ENCODE peak calls at places on chromosomes 16 and 17, in six cellular contexts. L is adrenal gland, N is neuronal stem cell, O is caudate nucleus, Y is dorsolateral prefrontal cortex, E is IMR-90. F is an unnamed sample.

GRCh38 chr17:17928422-17929386 is 43.5 kb downstream of the TOM1L2 start:
- DNase-seq in Y (peak), N (no peak), E (no peak), L (no peak), O (peak), F (peak)

GRCh38 chr17:66858182-66859083 is 23.5 kb downstream of the CACNG5 start:
- DNase-seq in Y (no peak), N (no peak), O (no peak), E (no peak), L (no peak), F (no peak)

GRCh38 chr16:1527836-1528811 is 5.3 kb upstream of the TMEM204 start:
- DNase-seq in N (no peak), O (no peak), E (no peak), L (peak), Y (no peak), F (no peak)

GRCh38 chr17:520447-521167 is 168.0 kb upstream of the RPH3AL start:
- DNase-seq in O (no peak), E (peak), L (no peak), Y (no peak), N (no peak), F (no peak)

GRCh38 chr17:32310927-32311568 is 30.9 kb downstream of the C17orf75 start:
- DNase-seq in L (no peak), N (no peak), E (no peak), O (no peak), Y (no peak), F (no peak)

GRCh38 chr16:16183562-16183961 is 39.7 kb downstream of the ABCC6 start:
- DNase-seq in N (no peak), O (no peak), E (no peak), Y (no peak), L (no peak), F (no peak)

GRCh38 chr17:28661635-28662526 is at the start of the genes SDF2 and SUPT6H:
- DNase-seq in O (peak), E (peak), L (peak), N (peak), Y (peak), F (peak)

GRCh38 chr16:4909825-4910224 is 27.1 kb downstream of the PPL start:
- DNase-seq in Y (no peak), N (no peak), O (no peak), L (no peak), E (no peak), F (no peak)

GRCh38 chr17:17176341-17176740 is 29.8 kb downstream of the PLD6 start:
- DNase-seq in E (no peak), O (no peak), N (no peak), Y (no peak), L (no peak), F (no peak)

GRCh38 chr16:30539000-30539964 is 4.6 kb upstream of the ZNF747 start:
- DNase-seq in L (no peak), E (no peak), N (no peak), O (no peak), Y (no peak), F (no peak)

GRCh38 chr16:17228048-17228707 is 242.6 kb downstream of the XYLT1 start:
- DNase-seq in O (no peak), Y (no peak), N (no peak), E (no peak), L (no peak), F (no peak)

GRCh38 chr16:51816929-51817328 is 665.9 kb upstream of the SALL1 start:
- DNase-seq in Y (no peak), L (peak), E (peak), O (no peak), N (no peak), F (no peak)

GRCh38 chr17:74779948-74780400 is 3.8 kb upstream of the NAT9 start:
- DNase-seq in L (peak), N (no peak), Y (no peak), E (no peak), O (no peak), F (peak)

GRCh38 chr17:28335959-28336871 is 654 bp downstream of the TNFAIP1 start:
- DNase-seq in L (peak), Y (peak), N (peak), E (peak), O (peak), F (no peak)

GRCh38 chr17:44918006-44918405 is 2.7 kb upstream of the GFAP start:
- DNase-seq in Y (peak), O (no peak), N (no peak), E (no peak), L (no peak), F (no peak)

GRCh38 chr16:81544261-81544660 is 99.7 kb downstream of the CMIP start:
- DNase-seq in E (no peak), L (no peak), O (no peak), N (no peak), Y (no peak), F (no peak)

GRCh38 chr17:74738051-74738996 is 1.3 kb downstream of the RAB37 start:
- DNase-seq in Y (no peak), L (no peak), O (no peak), E (no peak), N (no peak), F (no peak)

DNA sequence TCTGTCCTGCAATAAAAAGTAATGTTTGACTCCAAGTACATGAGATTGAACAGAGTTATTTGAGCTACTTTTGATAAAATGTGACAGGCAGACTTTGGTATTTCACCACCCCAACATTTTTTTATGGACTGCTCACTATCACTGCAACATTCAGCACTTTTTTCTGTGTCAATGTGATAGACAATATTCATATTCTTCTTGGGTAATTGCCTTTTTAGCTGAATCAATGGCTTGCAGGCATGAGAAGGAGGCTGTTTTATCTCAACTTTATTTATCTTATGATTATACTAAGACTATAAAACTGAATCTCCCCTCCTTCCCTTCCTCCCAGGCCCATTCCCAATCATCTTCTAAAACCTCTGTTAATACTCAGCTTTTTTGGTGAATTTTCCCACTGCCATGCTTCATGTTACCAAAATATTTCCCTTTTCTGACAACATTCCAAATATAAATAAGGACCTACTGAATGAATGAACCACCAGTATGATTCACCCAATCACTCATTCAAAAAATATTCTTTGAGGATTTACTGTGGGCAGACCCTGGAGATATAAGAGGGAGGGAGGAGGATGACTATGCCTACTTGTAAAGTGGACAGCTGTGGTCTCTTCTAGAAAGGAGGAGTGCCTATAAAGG is 67.6 kb downstream of the CDH13 start:
- DNase-seq in E (peak), N (no peak), O (no peak), Y (no peak), L (no peak), F (no peak)
- H3K27ac ChIP-seq in E (no peak), N (no peak), O (no peak), Y (no peak), L (no peak), F (no peak)

GRCh38 chr17:41538565-41538991 is 10.5 kb upstream of the KRT19 start:
- DNase-seq in Y (no peak), N (no peak), E (peak), L (no peak), O (no peak), F (no peak)
- H3K27ac ChIP-seq in Y (no peak), N (no peak), E (peak), L (no peak), O (no peak), F (no peak)

GRCh38 chr17:58324409-58325288 is 3.9 kb downstream of the TSPOAP1 start:
- DNase-seq in O (no peak), Y (peak), L (peak), N (no peak), E (peak), F (no peak)

GRCh38 chr17:58322581-58323419 is 5.8 kb downstream of the TSPOAP1 start:
- DNase-seq in O (no peak), N (no peak), E (no peak), Y (peak), L (no peak), F (no peak)

GRCh38 chr17:58325289-58325726 is 3.3 kb downstream of the TSPOAP1 start:
- DNase-seq in Y (no peak), N (no peak), O (peak), L (peak), E (no peak), F (no peak)

GRCh38 chr17:58321571-58322525 is 6.7 kb downstream of the TSPOAP1 start:
- DNase-seq in Y (peak), E (no peak), N (no peak), L (no peak), O (no peak), F (no peak)

GRCh38 chr17:58323420-58324408 is 4.9 kb downstream of the TSPOAP1 start:
- DNase-seq in L (no peak), N (no peak), O (no peak), Y (peak), E (no peak), F (no peak)
- H3K27ac ChIP-seq in L (no peak), N (no peak), O (peak), Y (peak), E (no peak), F (no peak)

GRCh38 chr17:7837375-7838290 is 3.6 kb downstream of the KDM6B start:
- DNase-seq in N (no peak), E (no peak), O (no peak), L (no peak), Y (no peak), F (no peak)
- H3K27ac ChIP-seq in N (peak), E (peak), O (peak), L (peak), Y (peak), F (no peak)

DNA sequence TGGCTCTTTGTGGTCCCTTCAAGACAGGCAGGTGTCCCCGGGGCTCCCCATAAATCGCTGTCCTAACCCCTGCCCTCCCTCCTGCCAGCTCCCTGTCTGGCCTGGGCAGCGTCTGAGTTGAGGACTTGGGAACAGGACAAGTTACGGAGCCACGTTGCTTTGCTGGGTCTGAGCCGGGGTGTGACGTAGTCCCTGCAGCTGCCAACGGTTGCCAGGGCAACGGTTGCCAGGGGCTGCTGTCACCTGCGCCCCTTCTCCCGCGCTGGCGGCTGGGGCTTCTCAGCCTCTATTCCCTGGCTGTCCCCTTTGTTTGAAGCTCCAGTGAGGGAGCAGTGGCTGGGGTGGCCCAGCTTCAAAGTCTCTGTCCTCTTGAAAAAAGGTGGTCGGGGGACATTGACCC is 10.7 kb downstream of the ADGRG1 start:
- DNase-seq in E (no peak), O (peak), N (peak), L (no peak), Y (peak), F (peak)
- H3K27ac ChIP-seq in E (no peak), O (peak), N (peak), L (no peak), Y (peak), F (peak)

GRCh38 chr16:67460961-67461360 is 20.0 kb downstream of the ATP6V0D1 start:
- DNase-seq in E (no peak), L (no peak), N (no peak), O (no peak), Y (no peak), F (no peak)
- H3K27ac ChIP-seq in E (no peak), L (no peak), N (no peak), O (peak), Y (no peak), F (no peak)

GRCh38 chr17:2138768-2139167 is 83.9 kb downstream of the HIC1 start:
- DNase-seq in L (peak), E (no peak), O (no peak), Y (no peak), N (no peak), F (no peak)
- H3K27ac ChIP-seq in L (peak), E (peak), O (no peak), Y (no peak), N (no peak), F (no peak)

GRCh38 chr16:88464447-88465318 is 11.6 kb downstream of the ZFPM1 start:
- DNase-seq in N (no peak), Y (no peak), O (no peak), L (no peak), E (no peak), F (no peak)

GRCh38 chr16:88465387-88465983 is 12.4 kb downstream of the ZFPM1 start:
- DNase-seq in O (no peak), L (no peak), N (no peak), Y (no peak), E (no peak), F (no peak)

GRCh38 chr16:88466949-88467348 is 13.9 kb downstream of the ZFPM1 start:
- DNase-seq in O (no peak), Y (no peak), L (no peak), E (no peak), N (no peak), F (no peak)

GRCh38 chr16:88467433-88468051 is 14.5 kb downstream of the ZFPM1 start:
- DNase-seq in N (no peak), L (no peak), O (no peak), Y (no peak), E (no peak), F (no peak)

GRCh38 chr16:88466175-88466862 is 13.2 kb downstream of the ZFPM1 start:
- DNase-seq in O (no peak), L (no peak), Y (no peak), E (no peak), N (no peak), F (no peak)
- H3K27ac ChIP-seq in O (no peak), L (no peak), Y (no peak), E (no peak), N (no peak), F (no peak)